ENCODE peak calls at places on chromosome 10, in six cellular contexts. I, O, D, G, B and N are unnamed samples.

GRCh38 chr10:113541554-113541902 is 11.3 kb upstream of the HABP2 start:
- DNase-seq in I (peak), O (no peak), D (no peak), G (no peak), B (no peak), N (no peak)

GRCh38 chr10:49488056-49488455 is 50.9 kb downstream of the ERCC6 start:
- DNase-seq in I (no peak), O (no peak), D (no peak), G (no peak), B (no peak), N (no peak)

GRCh38 chr10:49609283-49610014 is 661 bp upstream of the SLC18A3 start:
- DNase-seq in I (peak), O (no peak), D (no peak), G (no peak), B (no peak), N (no peak)

GRCh38 chr10:71222541-71223364 is 10.4 kb downstream of the UNC5B start:
- DNase-seq in I (no peak), O (peak), D (no peak), G (no peak), B (peak), N (no peak)

GRCh38 chr10:105834261-105835059 is 1193.4 kb downstream of the SORCS3 start:
- DNase-seq in I (no peak), O (no peak), D (no peak), G (peak), B (no peak), N (no peak)

GRCh38 chr10:127374074-127374680 is 174.9 kb upstream of the NPS start:
- DNase-seq in I (no peak), O (no peak), D (no peak), G (no peak), B (no peak), N (no peak)

GRCh38 chr10:50636576-50636975 is 12.8 kb upstream of the SGMS1 start:
- DNase-seq in I (no peak), O (no peak), D (no peak), G (no peak), B (no peak), N (no peak)

GRCh38 chr10:44471410-44471809 is 86.5 kb upstream of the CXCL12 start:
- DNase-seq in I (no peak), O (no peak), D (no peak), G (peak), B (no peak), N (no peak)

GRCh38 chr10:44382981-44383748 is 1.7 kb downstream of the CXCL12 start:
- DNase-seq in I (no peak), O (peak), D (no peak), G (no peak), B (no peak), N (no peak)

GRCh38 chr10:93718937-93719725 is 16.7 kb upstream of the FRA10AC1 start:
- DNase-seq in I (peak), O (no peak), D (no peak), G (peak), B (no peak), N (no peak)

GRCh38 chr10:43942096-43942885 is 293.6 kb upstream of the ZNF32 start:
- DNase-seq in I (peak), O (no peak), D (no peak), G (no peak), B (no peak), N (no peak)

GRCh38 chr10:63554666-63555065 is 33.5 kb downstream of the REEP3 start:
- DNase-seq in I (no peak), O (no peak), D (peak), G (peak), B (peak), N (peak)

GRCh38 chr10:29486466-29486865 is 148.3 kb downstream of the SVIL start:
- DNase-seq in I (no peak), O (no peak), D (no peak), G (no peak), B (no peak), N (no peak)

GRCh38 chr10:78410046-78410965 is 376.6 kb downstream of the RPS24 start:
- DNase-seq in I (no peak), O (no peak), D (no peak), G (no peak), B (no peak), N (no peak)

GRCh38 chr10:78979938-78980337 is 88.8 kb upstream of the ZMIZ1 start:
- DNase-seq in I (peak), O (no peak), D (no peak), G (no peak), B (no peak), N (no peak)

GRCh38 chr10:1244493-1244892 is 188.3 kb downstream of the WDR37 start:
- DNase-seq in I (no peak), O (no peak), D (no peak), G (no peak), B (no peak), N (no peak)

GRCh38 chr10:59337254-59337653 is 25.1 kb downstream of the FAM13C start:
- DNase-seq in I (peak), O (peak), D (peak), G (peak), B (peak), N (peak)

GRCh38 chr10:3239066-3239919 is 66.7 kb upstream of the PITRM1 start:
- DNase-seq in I (peak), O (peak), D (peak), G (peak), B (peak), N (peak)

GRCh38 chr10:132820056-132820455 is 34.1 kb upstream of the NKX6-2 start:
- DNase-seq in I (no peak), O (no peak), D (no peak), G (no peak), B (no peak), N (no peak)

GRCh38 chr10:75314570-75314969 is 78.8 kb upstream of the COMTD1 start:
- DNase-seq in I (no peak), O (no peak), D (no peak), G (no peak), B (no peak), N (no peak)

DNA sequence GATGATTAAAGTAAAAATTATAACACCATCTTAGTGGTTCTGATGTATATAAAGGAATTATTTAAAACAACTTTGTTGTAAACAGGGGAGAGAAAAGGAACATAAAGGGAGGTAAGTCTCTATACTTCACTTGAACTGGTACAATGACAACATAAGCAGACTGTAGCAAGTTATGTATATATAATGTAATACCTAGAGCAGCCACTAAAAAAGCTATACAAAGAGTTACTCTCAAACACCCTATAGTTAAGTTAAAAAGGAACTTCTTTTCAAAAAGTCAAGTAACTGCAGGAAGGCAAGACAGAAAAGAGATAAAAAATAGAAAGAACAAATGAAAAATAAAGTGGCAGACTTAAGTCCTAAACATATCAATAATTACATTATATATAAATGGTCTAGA is 82.3 kb downstream of the ZNF503 start:
- DNase-seq in I (no peak), O (no peak), D (no peak), G (no peak), B (no peak), N (no peak)
- TF ChIP-seq CTCF in I (no peak), O (no peak), D (no peak), G (no peak), B (no peak), N (no peak)

GRCh38 chr10:87974769-87975168 is 111.3 kb downstream of the PTEN start:
- DNase-seq in I (no peak), O (no peak), D (no peak), G (no peak), B (no peak), N (no peak)
- H3K4me3 ChIP-seq in I (no peak), O (no peak), D (no peak), G (no peak), B (no peak), N (no peak)

GRCh38 chr10:38008006-38008405 is 2.5 kb upstream of the ZNF33A start:
- DNase-seq in I (no peak), O (no peak), D (no peak), G (no peak), B (no peak), N (peak)

GRCh38 chr10:38007551-38007950 is 2.9 kb upstream of the ZNF33A start:
- DNase-seq in I (no peak), O (no peak), D (no peak), G (no peak), B (no peak), N (peak)

DNA sequence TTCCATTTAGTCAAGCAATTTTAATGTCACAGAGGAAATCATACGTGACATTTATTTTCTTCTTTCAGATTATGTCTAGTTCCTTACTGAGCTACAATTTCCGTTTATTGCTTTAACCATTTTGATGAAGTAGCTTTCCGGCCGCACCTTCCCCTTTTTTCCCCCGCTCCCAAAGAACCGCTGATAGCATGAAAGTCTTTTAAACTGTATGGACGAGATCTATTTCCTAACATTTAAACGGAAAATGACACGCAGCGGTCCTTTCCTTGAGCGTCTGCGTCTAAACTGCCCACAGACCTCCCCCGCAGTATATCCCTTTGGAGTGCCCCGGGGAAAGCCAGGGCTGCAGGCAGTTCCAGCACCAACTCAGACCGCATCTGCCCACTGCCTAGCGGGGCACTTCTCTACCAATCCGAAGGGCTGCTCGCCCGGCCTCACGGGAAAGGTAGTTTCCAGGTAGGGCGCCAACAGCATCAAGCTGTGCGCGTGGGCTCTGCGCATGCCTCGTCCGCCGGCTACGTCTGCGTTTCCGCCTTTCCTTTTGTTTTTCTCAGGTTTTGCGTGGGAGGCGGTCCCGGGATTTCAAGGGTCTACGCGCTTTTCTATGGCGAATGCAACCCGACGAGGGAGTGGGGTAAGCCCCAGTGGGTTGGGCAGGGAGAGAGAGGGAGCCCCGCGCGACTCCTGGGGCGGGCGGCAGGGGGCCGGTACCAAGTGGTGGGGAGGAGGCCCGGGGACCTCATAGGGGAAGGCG is at the start of gene ZNF33A:
- DNase-seq in I (peak), O (peak), D (peak), G (peak), B (peak), N (peak)
- TF ChIP-seq CTCF in I (no peak), O (peak), D (peak), G (no peak), B (no peak), N (no peak)

GRCh38 chr10:97335995-97336394 is 1.5 kb upstream of the FRAT2 start:
- DNase-seq in I (no peak), O (no peak), D (no peak), G (no peak), B (no peak), N (no peak)

GRCh38 chr10:97333601-97334369 is 744 bp downstream of the FRAT2 start:
- DNase-seq in I (peak), O (peak), D (peak), G (peak), B (peak), N (peak)

GRCh38 chr10:97334370-97335175 is at the start of gene FRAT2:
- DNase-seq in I (peak), O (peak), D (peak), G (peak), B (peak), N (peak)

GRCh38 chr10:97336446-97336845 is 1.9 kb upstream of the FRAT2 start:
- DNase-seq in I (no peak), O (no peak), D (no peak), G (no peak), B (no peak), N (peak)

GRCh38 chr10:97335188-97335619 is 675 bp upstream of the FRAT2 start:
- DNase-seq in I (no peak), O (no peak), D (no peak), G (no peak), B (no peak), N (no peak)
- H3K4me3 ChIP-seq in I (peak), O (peak), D (peak), G (peak), B (peak), N (peak)

DNA sequence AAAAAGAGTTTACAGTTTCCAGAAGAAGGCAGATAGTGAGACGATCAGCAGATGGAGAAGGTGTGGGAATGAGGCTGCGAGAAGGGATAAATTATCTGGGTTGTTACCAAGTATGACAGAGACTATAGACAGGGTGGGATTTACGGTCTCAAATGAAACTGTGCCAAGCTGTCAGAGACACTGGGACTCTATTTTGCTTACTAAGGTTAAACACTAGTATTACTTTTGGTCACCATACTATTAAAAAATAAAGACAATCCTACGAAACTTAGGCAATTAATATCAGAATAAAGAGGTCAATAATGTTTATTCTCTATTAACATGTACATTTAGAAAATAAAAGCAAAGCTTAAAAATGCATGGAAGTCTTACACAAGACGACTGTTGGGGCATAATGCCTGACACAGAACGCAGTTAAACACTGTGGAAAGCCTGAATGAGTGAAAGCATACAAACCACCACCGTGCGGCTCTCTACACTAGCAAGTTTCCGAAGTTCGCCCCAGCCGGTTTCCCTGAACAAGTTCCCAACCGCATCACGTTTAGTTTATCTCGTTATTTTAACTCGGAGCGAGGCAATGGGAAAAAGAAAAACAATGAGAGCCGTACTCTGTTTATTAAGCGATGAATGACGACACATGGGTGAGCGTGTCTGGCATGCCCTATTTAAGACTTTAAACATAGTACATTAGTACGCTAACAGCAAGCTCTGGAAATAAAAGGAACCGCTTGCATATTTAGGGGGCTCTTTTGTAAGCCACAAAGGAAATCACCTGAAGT is 911 bp upstream of the CC2D2B start:
- DNase-seq in I (peak), O (peak), D (peak), G (peak), B (peak), N (peak)
- TF ChIP-seq CTCF in I (peak), O (no peak), D (peak), G (peak), B (peak), N (peak)

DNA sequence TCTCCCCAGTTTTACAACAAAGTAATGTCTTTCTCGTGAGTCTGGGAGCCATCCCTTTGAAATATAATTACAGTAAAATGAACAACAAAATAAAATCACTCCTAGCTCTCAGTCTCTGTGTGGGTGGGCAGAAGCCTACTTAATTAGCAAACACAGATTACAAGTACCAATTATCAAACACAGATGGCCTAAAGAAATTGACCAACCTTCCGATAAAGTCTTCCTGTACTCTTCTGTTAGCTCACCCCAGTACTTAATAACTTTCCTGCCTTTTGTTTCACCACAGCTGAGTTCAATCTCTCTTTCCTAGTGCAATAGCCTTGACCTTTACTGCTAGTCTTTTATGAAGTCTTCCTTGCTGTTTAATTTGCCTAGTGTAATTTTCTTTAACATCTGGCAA is 719.2 kb upstream of the MBL2 start:
- DNase-seq in I (no peak), O (no peak), D (no peak), G (no peak), B (no peak), N (no peak)
- H3K4me3 ChIP-seq in I (no peak), O (no peak), D (no peak), G (no peak), B (no peak), N (no peak)

DNA sequence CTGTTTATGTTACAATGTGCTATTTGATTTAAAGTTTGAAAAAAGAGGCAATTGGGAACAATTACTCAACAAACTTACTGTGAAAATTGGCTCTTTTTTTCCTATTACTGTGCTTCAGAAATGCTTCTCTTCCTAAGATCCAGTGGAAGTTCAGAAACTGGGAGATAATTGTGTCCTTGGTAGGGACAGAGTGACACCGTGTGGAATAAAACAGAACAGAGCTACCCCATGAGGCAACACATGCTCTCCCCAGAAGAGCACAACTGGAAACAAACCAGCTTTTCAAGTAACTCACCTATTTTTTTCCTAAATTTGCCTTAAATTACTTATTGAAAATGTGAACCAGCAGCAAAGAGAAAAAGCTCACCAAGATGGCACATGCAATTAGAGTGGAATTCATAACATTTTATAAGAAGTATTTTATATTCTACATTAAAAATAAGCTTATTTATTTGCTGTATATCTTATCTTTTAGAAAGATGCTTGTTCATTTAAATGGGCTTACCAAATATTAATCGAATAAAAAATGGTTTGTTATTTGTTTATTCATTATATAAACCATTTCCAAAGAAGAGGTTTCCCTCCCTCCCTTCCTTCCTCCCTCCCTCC is 346.1 kb upstream of the ANKRD30A start:
- DNase-seq in I (peak), O (peak), D (peak), G (peak), B (peak), N (peak)
- TF ChIP-seq CTCF in I (peak), O (peak), D (peak), G (peak), B (peak), N (peak)

GRCh38 chr10:74040200-74041126 is 42.5 kb downstream of the VCL start:
- DNase-seq in I (no peak), O (no peak), D (no peak), G (no peak), B (no peak), N (no peak)
- H3K4me3 ChIP-seq in I (no peak), O (no peak), D (no peak), G (no peak), B (no peak), N (no peak)

DNA sequence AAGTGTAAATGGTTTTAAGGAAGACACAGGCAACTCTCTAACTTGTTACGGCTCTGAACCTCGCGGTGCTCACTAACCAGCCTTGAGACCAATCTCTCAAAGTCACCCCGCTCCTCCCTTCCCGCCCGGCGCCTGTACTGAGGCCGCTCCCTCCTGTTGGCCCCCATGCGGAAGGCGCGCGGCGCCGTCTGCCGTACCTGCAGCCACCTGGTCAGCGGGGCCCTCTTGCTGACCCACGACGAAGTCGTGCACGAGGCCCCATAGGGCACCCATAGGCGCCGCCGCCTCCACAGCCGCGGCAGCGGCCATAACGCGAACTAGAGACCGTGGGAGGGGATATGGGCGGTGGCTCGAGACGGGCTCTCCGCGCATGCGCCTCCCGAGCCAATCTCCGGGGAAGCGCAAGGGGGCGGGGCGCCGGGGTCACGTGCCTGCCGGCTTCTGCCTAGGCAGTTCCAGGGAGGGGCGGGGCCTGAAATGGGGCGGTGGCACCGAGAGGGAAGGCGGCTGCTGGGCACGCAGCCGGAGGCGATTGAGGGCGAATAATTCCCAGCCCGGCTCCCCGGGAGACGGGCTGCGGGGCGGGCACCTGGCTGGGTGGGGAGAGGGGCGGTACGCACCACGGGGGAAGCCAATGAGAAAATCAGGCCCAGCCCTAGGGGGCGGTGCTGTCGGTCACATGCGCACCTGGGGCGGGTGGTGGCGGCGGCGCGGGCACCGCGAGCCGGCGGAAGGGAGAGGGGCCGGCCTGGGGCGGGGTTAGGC is at the start of gene MMS19:
- DNase-seq in I (peak), O (peak), D (peak), G (peak), B (peak), N (peak)
- TF ChIP-seq CTCF in I (no peak), O (peak), D (no peak), G (no peak), B (no peak), N (no peak)